ENCODE peak calls at places on chromosomes 2 and 18, in eight cellular contexts. N is uterus, L is upper lobe of right lung, G is heart left ventricle, T is esophagus squamous epithelium, K is testis, C is tibial artery, J is colonic mucosa. U is an unnamed sample.

GRCh38 chr2:178449700-178450573 is 1.0 kb downstream of the PRKRA start:
- DNase-seq in L (no peak), T (no peak), C (no peak), J (no peak), N (no peak), G (no peak), K (no peak), U (no peak)

GRCh38 chr2:144382848-144383247 is 137.1 kb downstream of the ZEB2 start:
- DNase-seq in L (no peak), N (no peak), C (no peak), J (no peak), T (no peak), K (no peak), G (no peak), U (no peak)

GRCh38 chr18:35456181-35456850 is 41.4 kb downstream of the INO80C start:
- DNase-seq in J (peak; percentile 69), K (no peak), G (no peak), N (peak; percentile 30), C (no peak), T (no peak), L (no peak), U (no peak)

GRCh38 chr2:86054539-86055082 is 51.1 kb downstream of the POLR1A start:
- DNase-seq in T (no peak), G (no peak), C (no peak), J (no peak), N (no peak), K (no peak), L (no peak), U (peak; percentile 4)

GRCh38 chr2:201852878-201853415 is 46.6 kb downstream of the CDK15 start:
- DNase-seq in C (no peak), G (no peak), T (no peak), L (no peak), J (no peak), K (no peak), N (no peak), U (peak; percentile 26)

GRCh38 chr18:12886498-12887126 is 2.6 kb upstream of the PTPN2 start:
- DNase-seq in C (no peak), N (no peak), J (no peak), T (no peak), L (no peak), K (no peak), G (no peak), U (no peak)

GRCh38 chr2:168436840-168437239 is 19.2 kb upstream of the CERS6 start:
- DNase-seq in L (no peak), N (no peak), K (no peak), J (no peak), T (no peak), G (no peak), C (no peak), U (no peak)

GRCh38 chr2:10333247-10333613 is 30.5 kb downstream of the HPCAL1 start:
- DNase-seq in J (no peak), L (no peak), G (no peak), K (no peak), T (no peak), N (no peak), C (no peak), U (no peak)

GRCh38 chr18:65936678-65937077 is 185.9 kb downstream of the CDH7 start:
- DNase-seq in G (no peak), T (no peak), K (no peak), C (no peak), J (no peak), N (no peak), L (no peak), U (no peak)

GRCh38 chr18:79897940-79898625 is 53.4 kb downstream of the SLC66A2 start:
- DNase-seq in N (no peak), T (no peak), K (peak; percentile 10), L (peak; percentile 52), C (no peak), G (no peak), J (no peak), U (no peak)

GRCh38 chr2:42895796-42896145 is 103.4 kb upstream of the HAAO start:
- DNase-seq in T (no peak), C (no peak), G (no peak), J (no peak), K (no peak), L (no peak), N (peak; percentile 7), U (no peak)

GRCh38 chr2:231930601-231931281 is 4.5 kb upstream of the NPPC start:
- DNase-seq in C (peak; percentile 29), G (peak; percentile 65), J (no peak), L (no peak), K (peak; percentile 10), N (peak; percentile 74), T (no peak), U (peak; percentile 4)

GRCh38 chr2:229408356-229408755 is 137.3 kb upstream of the PID1 start:
- DNase-seq in T (no peak), C (peak; percentile 79), L (no peak), N (peak; percentile 82), K (peak; percentile 68), J (peak; percentile 40), G (no peak), U (no peak)

GRCh38 chr2:84701880-84702279 is 179.0 kb downstream of the TRABD2A start:
- DNase-seq in G (no peak), L (no peak), J (no peak), K (no peak), T (no peak), C (no peak), N (no peak), U (no peak)

GRCh38 chr18:45874501-45875184 is 49.2 kb downstream of the SIGLEC15 start:
- DNase-seq in K (no peak), G (no peak), N (no peak), J (no peak), C (no peak), L (no peak), T (no peak), U (no peak)

GRCh38 chr2:12113364-12113763 is 366.9 kb downstream of the LPIN1 start:
- DNase-seq in L (no peak), N (no peak), T (no peak), C (no peak), G (no peak), K (no peak), J (no peak), U (no peak)
- H3K4me1 ChIP-seq in L (no peaks in the 10 kb centered on the region), N (no peaks in the 10 kb centered on the region), T (no peaks in the 10 kb centered on the region), C (no peaks in the 10 kb centered on the region), G (no peaks in the 10 kb centered on the region), K (no peaks in the 10 kb centered on the region), J (no peaks in the 10 kb centered on the region), U (no peaks in the 10 kb centered on the region)

GRCh38 chr2:176081993-176082884 is 1.5 kb downstream of the EVX2 start:
- DNase-seq in N (no peak), J (peak; percentile 21), K (no peak), T (no peak), L (no peak), G (no peak), C (no peak), U (no peak)

GRCh38 chr2:176081451-176081992 is 2.2 kb downstream of the EVX2 start:
- DNase-seq in G (no peak), L (no peak), T (no peak), N (no peak), K (no peak), J (no peak), C (no peak), U (no peak)

GRCh38 chr2:176084629-176085119 is 912 bp upstream of the EVX2 start:
- DNase-seq in J (no peak), L (no peak), T (no peak), K (no peak), N (no peak), G (no peak), C (no peak), U (peak; percentile 3)

GRCh38 chr2:176083796-176084261 is at the start of gene EVX2:
- DNase-seq in N (no peak), G (no peak), K (no peak), T (no peak), J (no peak), L (no peak), C (peak; percentile 52), U (no peak)

GRCh38 chr2:176082885-176083731 is 654 bp downstream of the EVX2 start:
- DNase-seq in N (no peak), C (no peak), T (no peak), J (peak; percentile 16), L (no peak), G (no peak), K (no peak), U (no peak)
- H3K4me1 ChIP-seq in N (no peaks in the 10 kb centered on the region), C (no peaks in the 10 kb centered on the region), T (peaks cover 3% of the 10 kb centered on the region), J (peaks cover 10% of the 10 kb centered on the region), L (peaks cover 5% of the 10 kb centered on the region), G (peaks cover 43% of the 10 kb centered on the region), K (peaks cover 6% of the 10 kb centered on the region), U (peaks cover 5% of the 10 kb centered on the region)

GRCh38 chr2:172997031-172997430 is 78.6 kb upstream of the MAP3K20 start:
- DNase-seq in C (no peak), L (no peak), G (no peak), K (no peak), N (no peak), J (no peak), T (no peak), U (no peak)

GRCh38 chr2:172996387-172996961 is 79.2 kb upstream of the MAP3K20 start:
- DNase-seq in N (no peak), G (no peak), T (no peak), L (no peak), C (no peak), K (no peak), J (no peak), U (no peak)

GRCh38 chr2:172999641-173000387 is 75.8 kb upstream of the MAP3K20 start:
- DNase-seq in J (no peak), L (no peak), K (no peak), C (no peak), N (no peak), T (no peak), G (no peak), U (peak; percentile 53)

GRCh38 chr2:172995323-172996244 is 80.1 kb upstream of the MAP3K20 start:
- DNase-seq in K (peak; percentile 63), N (peak; percentile 45), J (no peak), T (no peak), C (no peak), G (peak; percentile 41), L (no peak), U (peak; percentile 54)

GRCh38 chr2:172998547-172998946 is 77.1 kb upstream of the MAP3K20 start:
- DNase-seq in T (no peak), K (no peak), J (no peak), L (no peak), N (no peak), G (no peak), C (no peak), U (no peak)
- H3K4me1 ChIP-seq in T (no peaks in the 10 kb centered on the region), K (peaks cover 28% of the 10 kb centered on the region), J (no peaks in the 10 kb centered on the region), L (peaks cover 10% of the 10 kb centered on the region), N (no peaks in the 10 kb centered on the region), G (peaks cover 13% of the 10 kb centered on the region), C (no peaks in the 10 kb centered on the region), U (peaks cover 40% of the 10 kb centered on the region)

GRCh38 chr2:28616618-28617017 is 120.8 kb downstream of the PLB1 start:
- DNase-seq in T (no peak), K (no peak), C (no peak), L (no peak), N (no peak), J (no peak), G (no peak), U (no peak)
- H3K4me1 ChIP-seq in T (peaks cover 24% of the 10 kb centered on the region), K (peaks cover 12% of the 10 kb centered on the region), C (no peaks in the 10 kb centered on the region), L (peaks cover 12% of the 10 kb centered on the region), N (peaks cover under 1% of the 10 kb centered on the region), J (peaks cover 8% of the 10 kb centered on the region), G (peaks cover 20% of the 10 kb centered on the region), U (peaks cover 26% of the 10 kb centered on the region)